ENCODE peak calls at places on chromosomes 4 and X, in four cellular contexts. O is left lung, R is uterus, S is astrocyte. G is an unnamed sample.

GRCh38 chrX:114500622-114501021 is 83.3 kb upstream of the HTR2C start:
- DNase-seq in O (no peak), R (no peak), S (no peak), G (no peak)

GRCh38 chrX:55187281-55187680 is 32.9 kb upstream of the PAGE5 start:
- DNase-seq in O (no peak), R (no peak), S (no peak), G (no peak)

GRCh38 chr4:5921578-5921977 is 28.7 kb upstream of the CRMP1 start:
- DNase-seq in O (no peak), R (no peak), S (no peak), G (no peak)

GRCh38 chr4:28073860-28074555 is 1213.4 kb downstream of the STIM2 start:
- DNase-seq in O (no peak), R (no peak), S (no peak), G (peak; percentile 11)

GRCh38 chr4:2289955-2290333 is 28.0 kb upstream of the MXD4 start:
- DNase-seq in O (no peak), R (no peak), S (no peak), G (no peak)

GRCh38 chrX:5388087-5388486 is 840.6 kb downstream of the NLGN4X start:
- DNase-seq in O (no peak), R (no peak), S (no peak), G (no peak)

GRCh38 chrX:44183329-44183728 is 160.1 kb downstream of the EFHC2 start:
- DNase-seq in O (no peak), R (no peak), S (no peak), G (no peak)

GRCh38 chrX:71144651-71145050 is at the start of gene NLGN3:
- DNase-seq in O (no peak), R (no peak), S (no peak), G (no peak)

GRCh38 chr4:76459291-76459723 is 24.3 kb downstream of the SHROOM3 start:
- DNase-seq in O (no peak), R (no peak), S (peak; percentile 97), G (peak; percentile 76)
- H3K4me3 ChIP-seq in O (no peak overlapping the region), R (no peak overlapping the region), S (peak overlapping the region; percentile 27), G (no peak overlapping the region)

GRCh38 chrX:131264665-131265064 is 24.4 kb downstream of the IGSF1 start:
- DNase-seq in O (no peak), R (no peak), S (no peak), G (no peak)

GRCh38 chrX:131264053-131264452 is 25.1 kb downstream of the IGSF1 start:
- DNase-seq in O (no peak), R (no peak), S (no peak), G (no peak)

GRCh38 chrX:131262200-131262599 is 26.9 kb downstream of the IGSF1 start:
- DNase-seq in O (no peak), R (no peak), S (no peak), G (no peak)

GRCh38 chrX:131262738-131263679 is 26.1 kb downstream of the IGSF1 start:
- DNase-seq in O (no peak), R (no peak), S (no peak), G (no peak)
- TF ChIP-seq CTCF in O (no peak), R (no peak), S (no peak), G (no peak)

GRCh38 chr4:150581206-150581605 is 745 bp upstream of the MAB21L2 start:
- DNase-seq in O (no peak), R (no peak), S (no peak), G (no peak)
- H3K4me3 ChIP-seq in O (no peak overlapping the region), R (no peak overlapping the region), S (peak overlapping the region; percentile 84), G (peak overlapping the region; percentile 75)

GRCh38 chr4:3675251-3676115 is 90.7 kb upstream of the ADRA2C start:
- DNase-seq in O (peak; percentile 19), R (peak; percentile 11), S (no peak), G (no peak)
- TF ChIP-seq CTCF in O (no peak), R (no peak), S (no peak), G (no peak)

GRCh38 chr4:144969793-144970192 is 128.2 kb downstream of the ANAPC10 start:
- DNase-seq in O (no peak), R (no peak), S (no peak), G (no peak)
- H3K4me3 ChIP-seq in O (no peak overlapping the region), R (no peak overlapping the region), S (no peak overlapping the region), G (no peak overlapping the region)